ENCODE peak calls at places on chromosomes 12 and 14, in four cellular contexts. V, C, Z and G are unnamed samples.

GRCh38 chr14:71932229-71932951 is at the start of gene RGS6:
- DNase-seq in Z (peak; percentile 40), C (no peak), V (peak; percentile 24), G (no peak)

GRCh38 chr14:103068351-103069073 is 11.2 kb upstream of the CDC42BPB start:
- DNase-seq in C (no peak), Z (no peak), V (no peak), G (no peak)

GRCh38 chr12:50925342-50925651 is 27.0 kb upstream of the HIGD1C start:
- DNase-seq in Z (no peak), C (no peak), V (no peak), G (no peak)

GRCh38 chr14:73188501-73188903 is 48.8 kb upstream of the PAPLN start:
- DNase-seq in C (no peak), V (no peak), Z (peak; percentile 45), G (no peak)

GRCh38 chr12:18108611-18109010 is 18.6 kb upstream of the RERGL start:
- DNase-seq in C (no peak), V (no peak), Z (no peak), G (no peak)

GRCh38 chr12:15163577-15163976 is 57.6 kb downstream of the RERG start:
- DNase-seq in C (no peak), Z (no peak), V (no peak), G (no peak)

GRCh38 chr12:128339121-128339520 is 72.2 kb downstream of the TMEM132C start:
- DNase-seq in V (no peak), C (no peak), Z (no peak), G (no peak)

GRCh38 chr12:9687228-9687627 is 17.7 kb downstream of the CLEC2D start:
- DNase-seq in C (no peak), V (no peak), Z (peak; percentile 19), G (no peak)

GRCh38 chr14:100340454-100340813 is 17.3 kb downstream of the SLC25A47 start:
- DNase-seq in V (no peak), C (no peak), Z (no peak), G (no peak)

GRCh38 chr12:124921200-124922008 is 7.0 kb upstream of the UBC start:
- DNase-seq in V (peak; percentile 75), C (peak; percentile 79), Z (peak; percentile 78), G (no peak)

GRCh38 chr14:49972199-49972671 is 79.4 kb downstream of the ARF6 start:
- DNase-seq in V (no peak), C (no peak), Z (peak; percentile 66), G (no peak)